ENCODE peak calls at places on chromosome 13, in ten cellular contexts. One of them, this sample, is unnamed.
A peak's percentile ranks its signal among the peaks of the same experiment; 100 is the strongest.

GRCh38 chr13:73754727-73755292 is 379.4 kb downstream of the KLF12 start:
- DNase-seq in A549: peak; percentile 4
- DNase-seq in tibial nerve: peak; percentile 79
- DNase-seq in stomach: no peak
- DNase-seq in suprapubic skin: no peak
- DNase-seq in ovary: no peak
- DNase-seq in GM12878: no peak
- DNase-seq in H1: no peak
- DNase-seq in SK-N-SH: peak; percentile 30
- DNase-seq in upper lobe of left lung: no peak
- DNase-seq in this sample: no peak

GRCh38 chr13:110443633-110444225 is 117.8 kb downstream of the RAB20 start:
- DNase-seq in A549: no peak
- DNase-seq in tibial nerve: no peak
- DNase-seq in stomach: no peak
- DNase-seq in suprapubic skin: no peak
- DNase-seq in ovary: no peak
- DNase-seq in GM12878: no peak
- DNase-seq in H1: no peak
- DNase-seq in SK-N-SH: no peak
- DNase-seq in upper lobe of left lung: no peak
- DNase-seq in this sample: no peak

GRCh38 chr13:51614350-51614786 is 30.1 kb downstream of the WDFY2 start:
- DNase-seq in A549: no peak
- DNase-seq in tibial nerve: no peak
- DNase-seq in stomach: no peak
- DNase-seq in suprapubic skin: no peak
- DNase-seq in ovary: no peak
- DNase-seq in GM12878: peak; percentile 56
- DNase-seq in H1: no peak
- DNase-seq in SK-N-SH: peak; percentile 64
- DNase-seq in upper lobe of left lung: no peak
- DNase-seq in this sample: peak; percentile 12

GRCh38 chr13:49669735-49670309 is 21.5 kb downstream of the EBPL start:
- DNase-seq in A549: peak; percentile 28
- DNase-seq in tibial nerve: peak; percentile 18
- DNase-seq in stomach: peak; percentile 64
- DNase-seq in suprapubic skin: no peak
- DNase-seq in ovary: peak; percentile 31
- DNase-seq in GM12878: no peak
- DNase-seq in H1: peak; percentile 57
- DNase-seq in SK-N-SH: peak; percentile 84
- DNase-seq in upper lobe of left lung: peak; percentile 73
- DNase-seq in this sample: peak; percentile 60

GRCh38 chr13:98513837-98514236 is 63.1 kb downstream of the STK24 start:
- DNase-seq in A549: no peak
- DNase-seq in tibial nerve: no peak
- DNase-seq in stomach: no peak
- DNase-seq in suprapubic skin: no peak
- DNase-seq in ovary: no peak
- DNase-seq in GM12878: no peak
- DNase-seq in H1: no peak
- DNase-seq in SK-N-SH: no peak
- DNase-seq in upper lobe of left lung: no peak
- DNase-seq in this sample: no peak

GRCh38 chr13:104847863-104848262 is 1687.6 kb downstream of the EFNB2 start:
- DNase-seq in A549: no peak
- DNase-seq in tibial nerve: no peak
- DNase-seq in stomach: no peak
- DNase-seq in suprapubic skin: no peak
- DNase-seq in ovary: no peak
- DNase-seq in GM12878: no peak
- DNase-seq in H1: no peak
- DNase-seq in SK-N-SH: no peak
- DNase-seq in upper lobe of left lung: no peak
- DNase-seq in this sample: no peak

GRCh38 chr13:113926951-113927660 is 46.8 kb downstream of the C13orf46 start:
- DNase-seq in A549: no peak
- DNase-seq in tibial nerve: no peak
- DNase-seq in stomach: peak; percentile 23
- DNase-seq in suprapubic skin: peak; percentile 78
- DNase-seq in ovary: peak; percentile 7
- DNase-seq in GM12878: no peak
- DNase-seq in H1: no peak
- DNase-seq in SK-N-SH: peak; percentile 66
- DNase-seq in upper lobe of left lung: peak; percentile 20
- DNase-seq in this sample: no peak

GRCh38 chr13:104487006-104487405 is 1420.8 kb upstream of the SLC10A2 start:
- DNase-seq in A549: no peak
- DNase-seq in tibial nerve: no peak
- DNase-seq in stomach: no peak
- DNase-seq in suprapubic skin: no peak
- DNase-seq in ovary: no peak
- DNase-seq in GM12878: no peak
- DNase-seq in H1: no peak
- DNase-seq in SK-N-SH: no peak
- DNase-seq in upper lobe of left lung: no peak
- DNase-seq in this sample: no peak

GRCh38 chr13:19862511-19863313 is 737 bp downstream of the ZMYM5 start:
- DNase-seq in A549: no peak
- DNase-seq in tibial nerve: peak; percentile 24
- DNase-seq in stomach: peak; percentile 29
- DNase-seq in suprapubic skin: no peak
- DNase-seq in ovary: no peak
- DNase-seq in GM12878: no peak
- DNase-seq in H1: peak; percentile 63
- DNase-seq in SK-N-SH: no peak
- DNase-seq in upper lobe of left lung: peak; percentile 36
- DNase-seq in this sample: peak; percentile 35

GRCh38 chr13:52850396-52851152 is 2.1 kb upstream of the PCDH8 start:
- DNase-seq in A549: peak; percentile 38
- DNase-seq in tibial nerve: peak; percentile 54
- DNase-seq in stomach: peak; percentile 63
- DNase-seq in suprapubic skin: no peak
- DNase-seq in ovary: peak; percentile 52
- DNase-seq in GM12878: no peak
- DNase-seq in H1: peak; percentile 94
- DNase-seq in SK-N-SH: peak; percentile 71
- DNase-seq in upper lobe of left lung: peak; percentile 58
- DNase-seq in this sample: peak; percentile 73

GRCh38 chr13:111322916-111323331 is 2.5 kb downstream of the TEX29 start:
- DNase-seq in A549: no peak
- DNase-seq in tibial nerve: no peak
- DNase-seq in stomach: peak; percentile 9
- DNase-seq in suprapubic skin: no peak
- DNase-seq in ovary: no peak
- DNase-seq in GM12878: no peak
- DNase-seq in H1: no peak
- DNase-seq in SK-N-SH: no peak
- DNase-seq in upper lobe of left lung: no peak
- DNase-seq in this sample: no peak

GRCh38 chr13:47474326-47474725 is 526.7 kb downstream of the SUCLA2 start:
- DNase-seq in A549: no peak
- DNase-seq in tibial nerve: no peak
- DNase-seq in stomach: no peak
- DNase-seq in suprapubic skin: no peak
- DNase-seq in ovary: no peak
- DNase-seq in GM12878: no peak
- DNase-seq in H1: no peak
- DNase-seq in SK-N-SH: no peak
- DNase-seq in upper lobe of left lung: no peak
- DNase-seq in this sample: no peak

GRCh38 chr13:39364797-39365468 is 238.1 kb downstream of the LHFPL6 start:
- DNase-seq in A549: no peak
- DNase-seq in tibial nerve: no peak
- DNase-seq in stomach: no peak
- DNase-seq in suprapubic skin: no peak
- DNase-seq in ovary: no peak
- DNase-seq in GM12878: no peak
- DNase-seq in H1: no peak
- DNase-seq in SK-N-SH: no peak
- DNase-seq in upper lobe of left lung: no peak
- DNase-seq in this sample: no peak

GRCh38 chr13:39565036-39565949 is 37.7 kb downstream of the LHFPL6 start:
- DNase-seq in A549: peak; percentile 20
- DNase-seq in tibial nerve: no peak
- DNase-seq in stomach: no peak
- DNase-seq in suprapubic skin: no peak
- DNase-seq in ovary: no peak
- DNase-seq in GM12878: no peak
- DNase-seq in H1: no peak
- DNase-seq in SK-N-SH: no peak
- DNase-seq in upper lobe of left lung: no peak
- DNase-seq in this sample: no peak

DNA sequence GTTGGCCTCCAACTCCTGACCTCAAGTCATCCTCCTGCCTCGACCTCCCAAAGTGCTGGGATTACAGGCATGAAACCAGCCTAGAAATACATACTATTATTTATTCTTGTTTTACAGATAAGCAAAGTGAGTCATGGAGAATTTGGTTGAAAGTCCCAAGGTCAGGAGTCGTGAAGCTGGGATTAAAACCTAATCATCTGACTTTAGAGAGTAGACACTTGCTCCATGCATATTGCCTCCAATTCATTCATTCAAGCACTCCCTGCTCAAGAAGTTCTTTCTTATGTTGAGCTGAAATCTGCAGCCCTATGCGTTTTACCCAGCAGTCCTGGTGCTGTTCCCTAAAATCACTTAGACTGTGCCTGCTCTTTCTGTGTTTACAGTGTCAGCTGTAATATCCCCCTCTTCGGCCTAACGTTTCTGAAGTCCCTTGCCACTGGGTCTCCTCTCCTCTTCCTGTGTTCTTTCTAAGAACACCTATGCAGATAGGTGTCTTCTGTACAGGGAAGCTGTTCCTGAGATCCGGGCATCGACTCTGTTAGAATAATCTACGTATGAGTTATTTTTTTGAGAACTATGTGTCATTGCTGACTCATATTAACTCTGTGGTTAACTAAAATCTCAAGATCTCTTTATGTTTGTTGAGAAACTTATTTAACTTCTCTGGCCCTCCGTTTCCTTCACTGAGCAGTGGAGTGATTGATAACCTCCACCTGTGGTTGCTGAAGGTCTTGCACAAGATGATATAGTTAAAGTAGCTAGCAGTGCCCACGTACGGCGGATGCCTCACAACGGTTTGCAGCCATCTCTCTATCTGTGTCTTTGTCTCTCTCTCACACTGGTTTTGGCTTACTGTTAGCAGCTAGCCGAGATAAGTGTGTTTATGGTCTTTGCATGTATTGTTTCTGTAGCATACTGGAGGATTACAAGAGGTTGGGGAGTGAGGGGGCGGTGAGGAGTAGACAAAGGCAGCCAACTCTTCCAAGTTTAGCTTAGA is 4.6 kb downstream of the ALOX5AP start:
- DNase-seq in A549: peak; percentile 12
- DNase-seq in tibial nerve: no peak
- DNase-seq in stomach: peak; percentile 27
- DNase-seq in suprapubic skin: peak; percentile 44
- DNase-seq in ovary: no peak
- DNase-seq in GM12878: peak; percentile 76
- DNase-seq in H1: no peak
- DNase-seq in SK-N-SH: no peak
- DNase-seq in upper lobe of left lung: no peak
- DNase-seq in this sample: no peak
- H3K4me3 ChIP-seq in A549: no peak overlapping the region
- H3K4me3 ChIP-seq in tibial nerve: no peak overlapping the region
- H3K4me3 ChIP-seq in stomach: peak overlapping the region; percentile 0
- H3K4me3 ChIP-seq in suprapubic skin: no peak overlapping the region
- H3K4me3 ChIP-seq in ovary: no peak overlapping the region
- H3K4me3 ChIP-seq in GM12878: peak overlapping the region; percentile 42
- H3K4me3 ChIP-seq in H1: no peak overlapping the region
- H3K4me3 ChIP-seq in SK-N-SH: no peak overlapping the region
- H3K4me3 ChIP-seq in upper lobe of left lung: no peak overlapping the region
- H3K4me3 ChIP-seq in this sample: no peak overlapping the region

DNA sequence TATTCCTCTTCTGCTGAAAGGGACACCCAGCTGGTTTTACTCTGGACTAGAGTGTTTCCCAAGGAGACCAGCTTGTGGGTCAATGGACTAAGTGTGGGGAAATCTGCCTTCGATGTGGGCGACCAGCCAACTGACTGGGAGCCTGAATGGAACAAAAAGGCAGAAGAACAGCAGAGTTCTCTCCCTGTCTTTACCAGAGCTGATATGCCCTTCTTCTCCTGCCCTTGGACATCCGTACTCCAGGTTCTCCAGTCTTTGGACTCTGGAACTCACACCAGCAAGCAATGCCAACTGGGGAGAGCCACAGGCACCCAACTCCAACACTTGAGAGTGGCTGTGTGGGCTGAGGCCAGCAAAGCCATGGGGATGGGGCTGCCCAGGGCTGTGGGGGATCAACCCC is 32.3 kb downstream of the MRPL57 start:
- DNase-seq in A549: no peak
- DNase-seq in tibial nerve: no peak
- DNase-seq in stomach: no peak
- DNase-seq in suprapubic skin: no peak
- DNase-seq in ovary: no peak
- DNase-seq in GM12878: no peak
- DNase-seq in H1: no peak
- DNase-seq in SK-N-SH: no peak
- DNase-seq in upper lobe of left lung: no peak
- DNase-seq in this sample: no peak
- TF ChIP-seq EP300 in A549: no peak
- TF ChIP-seq EP300 in tibial nerve: no peak
- TF ChIP-seq EP300 in stomach: no peak
- TF ChIP-seq EP300 in suprapubic skin: no peak
- TF ChIP-seq EP300 in ovary: no peak
- TF ChIP-seq EP300 in GM12878: no peak
- TF ChIP-seq EP300 in H1: no peak
- TF ChIP-seq EP300 in SK-N-SH: no peak
- TF ChIP-seq EP300 in upper lobe of left lung: no peak
- TF ChIP-seq EP300 in this sample: no peak

GRCh38 chr13:27830010-27830409 is 37.7 kb downstream of the GSX1 start:
- DNase-seq in A549: peak; percentile 33
- DNase-seq in tibial nerve: peak; percentile 23
- DNase-seq in stomach: peak; percentile 72
- DNase-seq in suprapubic skin: no peak
- DNase-seq in ovary: peak; percentile 19
- DNase-seq in GM12878: no peak
- DNase-seq in H1: peak; percentile 91
- DNase-seq in SK-N-SH: peak; percentile 86
- DNase-seq in upper lobe of left lung: peak; percentile 51
- DNase-seq in this sample: peak; percentile 71
- H3K4me3 ChIP-seq in A549: peak overlapping the region; percentile 26
- H3K4me3 ChIP-seq in tibial nerve: peak overlapping the region; percentile 20
- H3K4me3 ChIP-seq in stomach: peak overlapping the region; percentile 10
- H3K4me3 ChIP-seq in suprapubic skin: peak overlapping the region; percentile 27
- H3K4me3 ChIP-seq in ovary: no peak overlapping the region
- H3K4me3 ChIP-seq in GM12878: no peak overlapping the region
- H3K4me3 ChIP-seq in H1: no peak overlapping the region
- H3K4me3 ChIP-seq in SK-N-SH: peak overlapping the region; percentile 29
- H3K4me3 ChIP-seq in upper lobe of left lung: no peak overlapping the region
- H3K4me3 ChIP-seq in this sample: peak overlapping the region; percentile 41

DNA sequence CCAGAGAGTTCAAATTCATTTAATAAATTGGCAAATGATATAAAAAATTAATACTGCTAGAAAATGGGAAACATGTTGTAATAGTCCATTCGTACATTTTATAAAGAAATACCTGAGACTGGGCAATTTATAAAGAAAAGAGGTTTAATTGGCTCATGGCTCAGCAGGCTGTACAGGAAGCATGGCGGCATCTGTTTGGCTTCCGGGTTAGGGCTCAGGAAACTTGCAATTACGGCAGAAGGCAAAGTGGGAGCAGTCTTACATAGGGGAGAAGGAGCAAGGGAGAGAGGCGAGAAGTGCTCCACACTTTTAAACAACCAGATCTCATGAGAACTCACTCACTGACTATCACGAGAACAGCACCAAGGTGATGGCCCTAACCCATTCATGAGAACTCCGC is 512.0 kb downstream of the DACH1 start:
- DNase-seq in A549: no peak
- DNase-seq in tibial nerve: no peak
- DNase-seq in stomach: no peak
- DNase-seq in suprapubic skin: no peak
- DNase-seq in ovary: no peak
- DNase-seq in GM12878: no peak
- DNase-seq in H1: no peak
- DNase-seq in SK-N-SH: no peak
- DNase-seq in upper lobe of left lung: no peak
- DNase-seq in this sample: no peak
- TF ChIP-seq EP300 in A549: no peak
- TF ChIP-seq EP300 in tibial nerve: no peak
- TF ChIP-seq EP300 in stomach: no peak
- TF ChIP-seq EP300 in suprapubic skin: no peak
- TF ChIP-seq EP300 in ovary: no peak
- TF ChIP-seq EP300 in GM12878: no peak
- TF ChIP-seq EP300 in H1: no peak
- TF ChIP-seq EP300 in SK-N-SH: no peak
- TF ChIP-seq EP300 in upper lobe of left lung: no peak
- TF ChIP-seq EP300 in this sample: no peak